ENCODE peak calls at places on chromosomes 5 and 9, in ten cellular contexts. One of them, this sample, is unnamed.
A peak's percentile ranks its signal among the peaks of the same experiment; 100 is the strongest.

GRCh38 chr5:15695171-15695676 is 195.2 kb downstream of the FBXL7 start:
- DNase-seq in left lung: no peak
- DNase-seq in cardiac fibroblast: peak; percentile 21
- DNase-seq in astrocyte of the spinal cord: peak; percentile 48
- DNase-seq in body of pancreas: no peak
- DNase-seq in NB4: no peak
- DNase-seq in suprapubic skin: no peak
- DNase-seq in progenitor cell of endocrine pancreas: no peak
- DNase-seq in lower lobe of right lung: no peak
- DNase-seq in RWPE1: no peak
- DNase-seq in this sample: no peak

GRCh38 chr9:6931913-6932312 is 174.1 kb downstream of the KDM4C start:
- DNase-seq in left lung: no peak
- DNase-seq in cardiac fibroblast: peak; percentile 76
- DNase-seq in astrocyte of the spinal cord: peak; percentile 73
- DNase-seq in body of pancreas: no peak
- DNase-seq in NB4: peak; percentile 44
- DNase-seq in suprapubic skin: no peak
- DNase-seq in progenitor cell of endocrine pancreas: no peak
- DNase-seq in lower lobe of right lung: no peak
- DNase-seq in RWPE1: peak; percentile 24
- DNase-seq in this sample: no peak

GRCh38 chr9:129863059-129863690 is 27.9 kb downstream of the USP20 start:
- DNase-seq in left lung: peak; percentile 66
- DNase-seq in cardiac fibroblast: peak; percentile 89
- DNase-seq in astrocyte of the spinal cord: peak; percentile 79
- DNase-seq in body of pancreas: peak; percentile 22
- DNase-seq in NB4: peak; percentile 99
- DNase-seq in suprapubic skin: no peak
- DNase-seq in progenitor cell of endocrine pancreas: no peak
- DNase-seq in lower lobe of right lung: no peak
- DNase-seq in RWPE1: peak; percentile 90
- DNase-seq in this sample: peak; percentile 54

GRCh38 chr5:234450-234849 is 16.3 kb downstream of the SDHA start:
- DNase-seq in left lung: no peak
- DNase-seq in cardiac fibroblast: no peak
- DNase-seq in astrocyte of the spinal cord: no peak
- DNase-seq in body of pancreas: no peak
- DNase-seq in NB4: no peak
- DNase-seq in suprapubic skin: no peak
- DNase-seq in progenitor cell of endocrine pancreas: no peak
- DNase-seq in lower lobe of right lung: no peak
- DNase-seq in RWPE1: no peak
- DNase-seq in this sample: no peak

GRCh38 chr9:127955294-127956015 is 17.8 kb upstream of the DPM2 start:
- DNase-seq in left lung: peak; percentile 88
- DNase-seq in cardiac fibroblast: no peak
- DNase-seq in astrocyte of the spinal cord: no peak
- DNase-seq in body of pancreas: peak; percentile 95
- DNase-seq in NB4: peak; percentile 38
- DNase-seq in suprapubic skin: peak; percentile 89
- DNase-seq in progenitor cell of endocrine pancreas: no peak
- DNase-seq in lower lobe of right lung: peak; percentile 82
- DNase-seq in RWPE1: peak; percentile 94
- DNase-seq in this sample: no peak

GRCh38 chr5:133934822-133935793 is 33.3 kb downstream of the C5orf15 start:
- DNase-seq in left lung: peak; percentile 27
- DNase-seq in cardiac fibroblast: no peak
- DNase-seq in astrocyte of the spinal cord: no peak
- DNase-seq in body of pancreas: no peak
- DNase-seq in NB4: no peak
- DNase-seq in suprapubic skin: no peak
- DNase-seq in progenitor cell of endocrine pancreas: no peak
- DNase-seq in lower lobe of right lung: no peak
- DNase-seq in RWPE1: no peak
- DNase-seq in this sample: no peak

GRCh38 chr9:92405770-92406169 is 1.4 kb upstream of the OGN start:
- DNase-seq in left lung: no peak
- DNase-seq in cardiac fibroblast: no peak
- DNase-seq in astrocyte of the spinal cord: no peak
- DNase-seq in body of pancreas: no peak
- DNase-seq in NB4: no peak
- DNase-seq in suprapubic skin: no peak
- DNase-seq in progenitor cell of endocrine pancreas: no peak
- DNase-seq in lower lobe of right lung: no peak
- DNase-seq in RWPE1: no peak
- DNase-seq in this sample: no peak

GRCh38 chr5:123785160-123786001 is 273.4 kb downstream of the CSNK1G3 start:
- DNase-seq in left lung: no peak
- DNase-seq in cardiac fibroblast: peak; percentile 37
- DNase-seq in astrocyte of the spinal cord: peak; percentile 75
- DNase-seq in body of pancreas: peak; percentile 65
- DNase-seq in NB4: no peak
- DNase-seq in suprapubic skin: no peak
- DNase-seq in progenitor cell of endocrine pancreas: no peak
- DNase-seq in lower lobe of right lung: no peak
- DNase-seq in RWPE1: peak; percentile 36
- DNase-seq in this sample: no peak

GRCh38 chr9:71748280-71748743 is 20.0 kb downstream of the CEMIP2 start:
- DNase-seq in left lung: no peak
- DNase-seq in cardiac fibroblast: peak; percentile 77
- DNase-seq in astrocyte of the spinal cord: peak; percentile 88
- DNase-seq in body of pancreas: no peak
- DNase-seq in NB4: no peak
- DNase-seq in suprapubic skin: no peak
- DNase-seq in progenitor cell of endocrine pancreas: no peak
- DNase-seq in lower lobe of right lung: no peak
- DNase-seq in RWPE1: no peak
- DNase-seq in this sample: no peak

GRCh38 chr9:134611046-134611445 is 30.6 kb upstream of the COL5A1 start:
- DNase-seq in left lung: no peak
- DNase-seq in cardiac fibroblast: no peak
- DNase-seq in astrocyte of the spinal cord: no peak
- DNase-seq in body of pancreas: no peak
- DNase-seq in NB4: no peak
- DNase-seq in suprapubic skin: no peak
- DNase-seq in progenitor cell of endocrine pancreas: no peak
- DNase-seq in lower lobe of right lung: peak; percentile 13
- DNase-seq in RWPE1: peak; percentile 64
- DNase-seq in this sample: no peak

GRCh38 chr5:140821375-140822280 is at the start of gene PCDHA5:
- DNase-seq in left lung: peak; percentile 57
- DNase-seq in cardiac fibroblast: peak; percentile 3
- DNase-seq in astrocyte of the spinal cord: no peak
- DNase-seq in body of pancreas: no peak
- DNase-seq in NB4: peak; percentile 28
- DNase-seq in suprapubic skin: no peak
- DNase-seq in progenitor cell of endocrine pancreas: no peak
- DNase-seq in lower lobe of right lung: no peak
- DNase-seq in RWPE1: no peak
- DNase-seq in this sample: no peak

GRCh38 chr9:83032065-83032625 is 30.8 kb downstream of the RASEF start:
- DNase-seq in left lung: no peak
- DNase-seq in cardiac fibroblast: no peak
- DNase-seq in astrocyte of the spinal cord: no peak
- DNase-seq in body of pancreas: peak; percentile 81
- DNase-seq in NB4: no peak
- DNase-seq in suprapubic skin: no peak
- DNase-seq in progenitor cell of endocrine pancreas: no peak
- DNase-seq in lower lobe of right lung: no peak
- DNase-seq in RWPE1: peak; percentile 14
- DNase-seq in this sample: no peak

GRCh38 chr5:142343531-142343930 is 18.7 kb upstream of the SPRY4 start:
- DNase-seq in left lung: no peak
- DNase-seq in cardiac fibroblast: no peak
- DNase-seq in astrocyte of the spinal cord: no peak
- DNase-seq in body of pancreas: no peak
- DNase-seq in NB4: no peak
- DNase-seq in suprapubic skin: no peak
- DNase-seq in progenitor cell of endocrine pancreas: no peak
- DNase-seq in lower lobe of right lung: no peak
- DNase-seq in RWPE1: no peak
- DNase-seq in this sample: no peak

GRCh38 chr5:118551031-118551430 is 437.3 kb downstream of the DTWD2 start:
- DNase-seq in left lung: no peak
- DNase-seq in cardiac fibroblast: no peak
- DNase-seq in astrocyte of the spinal cord: no peak
- DNase-seq in body of pancreas: no peak
- DNase-seq in NB4: no peak
- DNase-seq in suprapubic skin: no peak
- DNase-seq in progenitor cell of endocrine pancreas: no peak
- DNase-seq in lower lobe of right lung: no peak
- DNase-seq in RWPE1: no peak
- DNase-seq in this sample: no peak

GRCh38 chr9:14479187-14479586 is 165.2 kb upstream of the NFIB start:
- DNase-seq in left lung: no peak
- DNase-seq in cardiac fibroblast: no peak
- DNase-seq in astrocyte of the spinal cord: no peak
- DNase-seq in body of pancreas: no peak
- DNase-seq in NB4: no peak
- DNase-seq in suprapubic skin: no peak
- DNase-seq in progenitor cell of endocrine pancreas: no peak
- DNase-seq in lower lobe of right lung: no peak
- DNase-seq in RWPE1: no peak
- DNase-seq in this sample: no peak

GRCh38 chr9:14480561-14480960 is 166.6 kb upstream of the NFIB start:
- DNase-seq in left lung: no peak
- DNase-seq in cardiac fibroblast: no peak
- DNase-seq in astrocyte of the spinal cord: no peak
- DNase-seq in body of pancreas: no peak
- DNase-seq in NB4: no peak
- DNase-seq in suprapubic skin: no peak
- DNase-seq in progenitor cell of endocrine pancreas: no peak
- DNase-seq in lower lobe of right lung: no peak
- DNase-seq in RWPE1: no peak
- DNase-seq in this sample: no peak

GRCh38 chr9:14482856-14483255 is 168.9 kb upstream of the NFIB start:
- DNase-seq in left lung: no peak
- DNase-seq in cardiac fibroblast: no peak
- DNase-seq in astrocyte of the spinal cord: no peak
- DNase-seq in body of pancreas: no peak
- DNase-seq in NB4: no peak
- DNase-seq in suprapubic skin: no peak
- DNase-seq in progenitor cell of endocrine pancreas: no peak
- DNase-seq in lower lobe of right lung: no peak
- DNase-seq in RWPE1: no peak
- DNase-seq in this sample: no peak

GRCh38 chr9:14478175-14479165 is 164.5 kb upstream of the NFIB start:
- DNase-seq in left lung: no peak
- DNase-seq in cardiac fibroblast: no peak
- DNase-seq in astrocyte of the spinal cord: no peak
- DNase-seq in body of pancreas: no peak
- DNase-seq in NB4: no peak
- DNase-seq in suprapubic skin: no peak
- DNase-seq in progenitor cell of endocrine pancreas: no peak
- DNase-seq in lower lobe of right lung: no peak
- DNase-seq in RWPE1: no peak
- DNase-seq in this sample: no peak
- TF ChIP-seq CTCF in left lung: no peak
- TF ChIP-seq CTCF in cardiac fibroblast: no peak
- TF ChIP-seq CTCF in astrocyte of the spinal cord: no peak
- TF ChIP-seq CTCF in body of pancreas: no peak
- TF ChIP-seq CTCF in NB4: no peak
- TF ChIP-seq CTCF in suprapubic skin: no peak
- TF ChIP-seq CTCF in progenitor cell of endocrine pancreas: no peak
- TF ChIP-seq CTCF in lower lobe of right lung: no peak
- TF ChIP-seq CTCF in RWPE1: no peak
- TF ChIP-seq CTCF in this sample: no peak

GRCh38 chr5:41817625-41818301 is 52.5 kb downstream of the OXCT1 start:
- DNase-seq in left lung: no peak
- DNase-seq in cardiac fibroblast: no peak
- DNase-seq in astrocyte of the spinal cord: no peak
- DNase-seq in body of pancreas: no peak
- DNase-seq in NB4: no peak
- DNase-seq in suprapubic skin: no peak
- DNase-seq in progenitor cell of endocrine pancreas: no peak
- DNase-seq in lower lobe of right lung: no peak
- DNase-seq in RWPE1: no peak
- DNase-seq in this sample: no peak

GRCh38 chr5:41815663-41816062 is 54.6 kb downstream of the OXCT1 start:
- DNase-seq in left lung: no peak
- DNase-seq in cardiac fibroblast: no peak
- DNase-seq in astrocyte of the spinal cord: no peak
- DNase-seq in body of pancreas: no peak
- DNase-seq in NB4: no peak
- DNase-seq in suprapubic skin: no peak
- DNase-seq in progenitor cell of endocrine pancreas: no peak
- DNase-seq in lower lobe of right lung: no peak
- DNase-seq in RWPE1: no peak
- DNase-seq in this sample: no peak

GRCh38 chr5:41820150-41820549 is 50.1 kb downstream of the OXCT1 start:
- DNase-seq in left lung: no peak
- DNase-seq in cardiac fibroblast: no peak
- DNase-seq in astrocyte of the spinal cord: no peak
- DNase-seq in body of pancreas: no peak
- DNase-seq in NB4: no peak
- DNase-seq in suprapubic skin: no peak
- DNase-seq in progenitor cell of endocrine pancreas: no peak
- DNase-seq in lower lobe of right lung: no peak
- DNase-seq in RWPE1: no peak
- DNase-seq in this sample: no peak

GRCh38 chr5:41822036-41822435 is 48.2 kb downstream of the OXCT1 start:
- DNase-seq in left lung: no peak
- DNase-seq in cardiac fibroblast: no peak
- DNase-seq in astrocyte of the spinal cord: no peak
- DNase-seq in body of pancreas: no peak
- DNase-seq in NB4: no peak
- DNase-seq in suprapubic skin: no peak
- DNase-seq in progenitor cell of endocrine pancreas: no peak
- DNase-seq in lower lobe of right lung: no peak
- DNase-seq in RWPE1: no peak
- DNase-seq in this sample: no peak

GRCh38 chr5:41821051-41821450 is 49.2 kb downstream of the OXCT1 start:
- DNase-seq in left lung: no peak
- DNase-seq in cardiac fibroblast: no peak
- DNase-seq in astrocyte of the spinal cord: no peak
- DNase-seq in body of pancreas: no peak
- DNase-seq in NB4: no peak
- DNase-seq in suprapubic skin: no peak
- DNase-seq in progenitor cell of endocrine pancreas: no peak
- DNase-seq in lower lobe of right lung: no peak
- DNase-seq in RWPE1: no peak
- DNase-seq in this sample: no peak
- TF ChIP-seq CTCF in left lung: no peak
- TF ChIP-seq CTCF in cardiac fibroblast: no peak
- TF ChIP-seq CTCF in astrocyte of the spinal cord: no peak
- TF ChIP-seq CTCF in body of pancreas: no peak
- TF ChIP-seq CTCF in NB4: no peak
- TF ChIP-seq CTCF in suprapubic skin: no peak
- TF ChIP-seq CTCF in progenitor cell of endocrine pancreas: no peak
- TF ChIP-seq CTCF in lower lobe of right lung: no peak
- TF ChIP-seq CTCF in RWPE1: no peak
- TF ChIP-seq CTCF in this sample: no peak

GRCh38 chr9:2872307-2872940 is 28.5 kb upstream of the PUM3 start:
- DNase-seq in left lung: no peak
- DNase-seq in cardiac fibroblast: peak; percentile 24
- DNase-seq in astrocyte of the spinal cord: peak; percentile 42
- DNase-seq in body of pancreas: peak; percentile 8
- DNase-seq in NB4: peak; percentile 70
- DNase-seq in suprapubic skin: no peak
- DNase-seq in progenitor cell of endocrine pancreas: no peak
- DNase-seq in lower lobe of right lung: no peak
- DNase-seq in RWPE1: no peak
- DNase-seq in this sample: no peak
- TF ChIP-seq CTCF in left lung: peak; percentile 16
- TF ChIP-seq CTCF in cardiac fibroblast: peak; percentile 30
- TF ChIP-seq CTCF in astrocyte of the spinal cord: peak; percentile 53
- TF ChIP-seq CTCF in body of pancreas: peak; percentile 58
- TF ChIP-seq CTCF in NB4: peak; percentile 64
- TF ChIP-seq CTCF in suprapubic skin: no peak
- TF ChIP-seq CTCF in progenitor cell of endocrine pancreas: peak; percentile 50
- TF ChIP-seq CTCF in lower lobe of right lung: no peak
- TF ChIP-seq CTCF in RWPE1: no peak
- TF ChIP-seq CTCF in this sample: peak; percentile 38

GRCh38 chr9:34276772-34277171 is 52.3 kb downstream of the KIF24 start:
- DNase-seq in left lung: no peak
- DNase-seq in cardiac fibroblast: no peak
- DNase-seq in astrocyte of the spinal cord: no peak
- DNase-seq in body of pancreas: no peak
- DNase-seq in NB4: no peak
- DNase-seq in suprapubic skin: no peak
- DNase-seq in progenitor cell of endocrine pancreas: no peak
- DNase-seq in lower lobe of right lung: no peak
- DNase-seq in RWPE1: no peak
- DNase-seq in this sample: no peak
- TF ChIP-seq CTCF in left lung: no peak
- TF ChIP-seq CTCF in cardiac fibroblast: no peak
- TF ChIP-seq CTCF in astrocyte of the spinal cord: no peak
- TF ChIP-seq CTCF in body of pancreas: no peak
- TF ChIP-seq CTCF in NB4: no peak
- TF ChIP-seq CTCF in suprapubic skin: no peak
- TF ChIP-seq CTCF in progenitor cell of endocrine pancreas: no peak
- TF ChIP-seq CTCF in lower lobe of right lung: no peak
- TF ChIP-seq CTCF in RWPE1: no peak
- TF ChIP-seq CTCF in this sample: no peak

This sample was measured in natural killer cell.